ENCODE peak calls at places on chromosomes 11 and 22, in six cellular contexts. One of them, this sample, is unnamed. For H3K4me1, the result is how much of the 10 kb centered on the place peaks cover.

GRCh38 chr11:639324-639977 is 2.4 kb downstream of the DRD4 start:
- DNase-seq in PC-3: no peak
- DNase-seq in IMR-90: no peak
- DNase-seq in neuronal stem cell: no peak
- DNase-seq in H9: no peak
- DNase-seq in mammary epithelial cell: no peak
- DNase-seq in this sample: no peak

GRCh38 chr22:31340360-31340759 is 5.8 kb downstream of the PATZ1 start:
- DNase-seq in mammary epithelial cell: no peak
- DNase-seq in PC-3: no peak
- DNase-seq in H9: no peak
- DNase-seq in neuronal stem cell: no peak
- DNase-seq in IMR-90: no peak
- DNase-seq in this sample: no peak

GRCh38 chr11:110467556-110467955 is 37.8 kb downstream of the FDX1 start:
- DNase-seq in IMR-90: no peak
- DNase-seq in neuronal stem cell: no peak
- DNase-seq in PC-3: no peak
- DNase-seq in H9: no peak
- DNase-seq in mammary epithelial cell: no peak
- DNase-seq in this sample: no peak

GRCh38 chr11:34977039-34977906 is 60.9 kb downstream of the PDHX start:
- DNase-seq in IMR-90: peak
- DNase-seq in H9: no peak
- DNase-seq in neuronal stem cell: no peak
- DNase-seq in mammary epithelial cell: peak
- DNase-seq in PC-3: peak
- DNase-seq in this sample: no peak

GRCh38 chr11:5291207-5291838 is 10.4 kb downstream of the OR51B4 start:
- DNase-seq in PC-3: peak
- DNase-seq in mammary epithelial cell: peak
- DNase-seq in neuronal stem cell: no peak
- DNase-seq in IMR-90: peak
- DNase-seq in H9: peak
- DNase-seq in this sample: peak

GRCh38 chr11:115629456-115630015 is 125.3 kb upstream of the CADM1 start:
- DNase-seq in IMR-90: no peak
- DNase-seq in PC-3: no peak
- DNase-seq in H9: no peak
- DNase-seq in neuronal stem cell: no peak
- DNase-seq in mammary epithelial cell: no peak
- DNase-seq in this sample: no peak

GRCh38 chr11:61791737-61792309 is 576 bp downstream of the TMEM258 start:
- DNase-seq in mammary epithelial cell: peak
- DNase-seq in PC-3: peak
- DNase-seq in H9: no peak
- DNase-seq in IMR-90: peak
- DNase-seq in neuronal stem cell: peak
- DNase-seq in this sample: peak

GRCh38 chr22:49480340-49480739 is 347.3 kb downstream of the BRD1 start:
- DNase-seq in IMR-90: no peak
- DNase-seq in PC-3: no peak
- DNase-seq in neuronal stem cell: no peak
- DNase-seq in H9: no peak
- DNase-seq in mammary epithelial cell: no peak
- DNase-seq in this sample: no peak

GRCh38 chr22:31173386-31174145 is 13.6 kb downstream of the RNF185 start:
- DNase-seq in PC-3: peak
- DNase-seq in mammary epithelial cell: peak
- DNase-seq in H9: no peak
- DNase-seq in neuronal stem cell: no peak
- DNase-seq in IMR-90: peak
- DNase-seq in this sample: no peak

GRCh38 chr11:14902650-14903350 is 10.8 kb upstream of the CYP2R1 start:
- DNase-seq in mammary epithelial cell: peak
- DNase-seq in PC-3: peak
- DNase-seq in neuronal stem cell: no peak
- DNase-seq in H9: no peak
- DNase-seq in IMR-90: peak
- DNase-seq in this sample: no peak

GRCh38 chr11:6320411-6321207 is at the start of gene CAVIN3:
- DNase-seq in neuronal stem cell: peak
- DNase-seq in mammary epithelial cell: peak
- DNase-seq in PC-3: peak
- DNase-seq in H9: peak
- DNase-seq in IMR-90: peak
- DNase-seq in this sample: no peak

GRCh38 chr11:65151500-65151899 is 17.2 kb upstream of the SYVN1 start:
- DNase-seq in PC-3: no peak
- DNase-seq in neuronal stem cell: no peak
- DNase-seq in H9: no peak
- DNase-seq in mammary epithelial cell: no peak
- DNase-seq in IMR-90: no peak
- DNase-seq in this sample: no peak

GRCh38 chr22:22948651-22949611 is 61.3 kb downstream of the IGLL5 start:
- DNase-seq in H9: no peak
- DNase-seq in mammary epithelial cell: no peak
- DNase-seq in neuronal stem cell: no peak
- DNase-seq in IMR-90: peak
- DNase-seq in PC-3: no peak
- DNase-seq in this sample: peak

GRCh38 chr22:36330655-36331305 is 57.0 kb downstream of the MYH9 start:
- DNase-seq in IMR-90: peak
- DNase-seq in H9: no peak
- DNase-seq in neuronal stem cell: no peak
- DNase-seq in PC-3: peak
- DNase-seq in mammary epithelial cell: no peak
- DNase-seq in this sample: no peak

GRCh38 chr11:15920856-15921629 is 435.3 kb downstream of the SOX6 start:
- DNase-seq in PC-3: no peak
- DNase-seq in IMR-90: peak
- DNase-seq in H9: no peak
- DNase-seq in neuronal stem cell: no peak
- DNase-seq in mammary epithelial cell: peak
- DNase-seq in this sample: no peak

GRCh38 chr11:125433454-125434121 is 62.5 kb downstream of the FEZ1 start:
- DNase-seq in mammary epithelial cell: peak
- DNase-seq in PC-3: peak
- DNase-seq in IMR-90: peak
- DNase-seq in neuronal stem cell: peak
- DNase-seq in H9: peak
- DNase-seq in this sample: peak

GRCh38 chr11:79857404-79857803 is 416.6 kb upstream of the TENM4 start:
- DNase-seq in PC-3: no peak
- DNase-seq in IMR-90: no peak
- DNase-seq in mammary epithelial cell: no peak
- DNase-seq in H9: no peak
- DNase-seq in neuronal stem cell: no peak
- DNase-seq in this sample: no peak

GRCh38 chr22:47371263-47372090 is 609.0 kb downstream of the TBC1D22A start:
- DNase-seq in H9: peak
- DNase-seq in neuronal stem cell: no peak
- DNase-seq in mammary epithelial cell: no peak
- DNase-seq in IMR-90: no peak
- DNase-seq in PC-3: no peak
- DNase-seq in this sample: no peak

GRCh38 chr11:112279901-112280267 is 19.2 kb upstream of the PLET1 start:
- DNase-seq in mammary epithelial cell: peak
- DNase-seq in IMR-90: peak
- DNase-seq in PC-3: peak
- DNase-seq in neuronal stem cell: peak
- DNase-seq in H9: peak
- DNase-seq in this sample: peak

GRCh38 chr11:100681064-100681502 is 6.0 kb upstream of the ARHGAP42 start:
- DNase-seq in neuronal stem cell: no peak
- DNase-seq in mammary epithelial cell: peak
- DNase-seq in PC-3: peak
- DNase-seq in IMR-90: peak
- DNase-seq in H9: peak
- DNase-seq in this sample: peak

GRCh38 chr11:2725367-2726300 is 25.8 kb upstream of the KCNQ1OT1 start:
- DNase-seq in IMR-90: peak
- DNase-seq in mammary epithelial cell: no peak
- DNase-seq in PC-3: no peak
- DNase-seq in neuronal stem cell: no peak
- DNase-seq in H9: no peak
- DNase-seq in this sample: no peak

GRCh38 chr11:112302226-112302868 is 41.7 kb upstream of the PLET1 start:
- DNase-seq in mammary epithelial cell: no peak
- DNase-seq in IMR-90: peak
- DNase-seq in H9: no peak
- DNase-seq in neuronal stem cell: no peak
- DNase-seq in PC-3: peak
- DNase-seq in this sample: no peak

GRCh38 chr11:73182824-73183321 is 35.2 kb upstream of the P2RY2 start:
- DNase-seq in neuronal stem cell: no peak
- DNase-seq in mammary epithelial cell: no peak
- DNase-seq in IMR-90: no peak
- DNase-seq in H9: no peak
- DNase-seq in PC-3: no peak
- DNase-seq in this sample: no peak

GRCh38 chr11:134841972-134842371 is 429.9 kb upstream of the B3GAT1 start:
- DNase-seq in PC-3: no peak
- DNase-seq in mammary epithelial cell: no peak
- DNase-seq in H9: no peak
- DNase-seq in IMR-90: no peak
- DNase-seq in neuronal stem cell: no peak
- DNase-seq in this sample: no peak

GRCh38 chr22:46374663-46375474 is 39.4 kb downstream of the TRMU start:
- DNase-seq in H9: no peak
- DNase-seq in neuronal stem cell: no peak
- DNase-seq in mammary epithelial cell: no peak
- DNase-seq in PC-3: no peak
- DNase-seq in IMR-90: no peak
- DNase-seq in this sample: no peak

GRCh38 chr22:29150701-29151100 is 55.0 kb upstream of the EMID1 start:
- DNase-seq in PC-3: no peak
- DNase-seq in IMR-90: no peak
- DNase-seq in H9: no peak
- DNase-seq in mammary epithelial cell: no peak
- DNase-seq in neuronal stem cell: no peak
- DNase-seq in this sample: no peak
- H3K4me2 ChIP-seq in PC-3: no peak
- H3K4me2 ChIP-seq in IMR-90: no peak
- H3K4me2 ChIP-seq in H9: no peak
- H3K4me2 ChIP-seq in mammary epithelial cell: no peak
- H3K4me2 ChIP-seq in neuronal stem cell: no peak
- H3K4me2 ChIP-seq in this sample: no peak

GRCh38 chr22:24154826-24155225 is 26.5 kb upstream of the SUSD2 start:
- DNase-seq in mammary epithelial cell: no peak
- DNase-seq in IMR-90: no peak
- DNase-seq in neuronal stem cell: no peak
- DNase-seq in PC-3: no peak
- DNase-seq in H9: no peak
- DNase-seq in this sample: no peak

GRCh38 chr22:24153959-24154358 is 27.3 kb upstream of the SUSD2 start:
- DNase-seq in mammary epithelial cell: no peak
- DNase-seq in neuronal stem cell: no peak
- DNase-seq in H9: no peak
- DNase-seq in IMR-90: no peak
- DNase-seq in PC-3: no peak
- DNase-seq in this sample: no peak

GRCh38 chr22:24156915-24157782 is 24.1 kb upstream of the SUSD2 start:
- DNase-seq in H9: peak
- DNase-seq in mammary epithelial cell: peak
- DNase-seq in PC-3: peak
- DNase-seq in neuronal stem cell: peak
- DNase-seq in IMR-90: peak
- DNase-seq in this sample: peak

GRCh38 chr22:24156146-24156914 is 25.0 kb upstream of the SUSD2 start:
- DNase-seq in mammary epithelial cell: peak
- DNase-seq in IMR-90: peak
- DNase-seq in H9: no peak
- DNase-seq in neuronal stem cell: peak
- DNase-seq in PC-3: peak
- DNase-seq in this sample: peak

GRCh38 chr22:24155597-24156145 is 25.6 kb upstream of the SUSD2 start:
- DNase-seq in PC-3: peak
- DNase-seq in IMR-90: peak
- DNase-seq in H9: peak
- DNase-seq in neuronal stem cell: peak
- DNase-seq in mammary epithelial cell: peak
- DNase-seq in this sample: peak
- H3K4me1 ChIP-seq in PC-3: under half
- H3K4me1 ChIP-seq in IMR-90: under half
- H3K4me1 ChIP-seq in H9: under half
- H3K4me1 ChIP-seq in neuronal stem cell: under half
- H3K4me1 ChIP-seq in mammary epithelial cell: under half
- H3K4me1 ChIP-seq in this sample: under half

GRCh38 chr11:31987118-31988005 is 103.5 kb upstream of the RCN1 start:
- DNase-seq in neuronal stem cell: peak
- DNase-seq in PC-3: no peak
- DNase-seq in mammary epithelial cell: no peak
- DNase-seq in IMR-90: no peak
- DNase-seq in H9: peak
- DNase-seq in this sample: no peak
- H3K4me2 ChIP-seq in neuronal stem cell: peak
- H3K4me2 ChIP-seq in PC-3: no peak
- H3K4me2 ChIP-seq in mammary epithelial cell: peak
- H3K4me2 ChIP-seq in IMR-90: peak
- H3K4me2 ChIP-seq in H9: peak
- H3K4me2 ChIP-seq in this sample: no peak

DNA sequence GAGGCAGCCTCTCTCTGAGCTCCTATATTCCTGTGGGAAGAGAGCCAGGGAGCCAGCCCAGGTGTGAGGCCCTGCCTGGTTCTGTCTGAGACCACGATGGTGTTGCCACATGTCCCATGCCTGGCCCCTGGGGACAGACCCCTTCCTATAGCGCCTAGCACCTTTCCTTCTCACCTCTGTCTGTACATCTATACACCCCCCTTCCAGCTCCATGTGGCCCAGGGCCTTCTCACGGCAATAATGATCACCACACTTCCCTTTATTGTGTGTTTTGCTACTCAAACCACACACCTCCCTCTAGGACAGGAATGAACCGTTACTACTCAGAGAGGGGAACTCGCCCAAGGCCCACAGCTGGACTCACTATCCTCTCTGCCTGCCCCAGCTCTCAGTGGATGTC is 12.8 kb downstream of the CD82 start:
- DNase-seq in H9: no peak
- DNase-seq in mammary epithelial cell: no peak
- DNase-seq in neuronal stem cell: no peak
- DNase-seq in IMR-90: no peak
- DNase-seq in PC-3: no peak
- DNase-seq in this sample: no peak
- H3K4me1 ChIP-seq in H9: under half
- H3K4me1 ChIP-seq in mammary epithelial cell: half or more
- H3K4me1 ChIP-seq in neuronal stem cell: under half
- H3K4me1 ChIP-seq in IMR-90: under half
- H3K4me1 ChIP-seq in PC-3: under half
- H3K4me1 ChIP-seq in this sample: under half

This sample was measured in MM.1S.